ENCODE peak calls at places on chromosomes 3 and 15, in four cellular contexts. I, M, G and H are unnamed samples.

GRCh38 chr3:177589921-177590336 is 392.6 kb upstream of the TBL1XR1 start:
- DNase-seq in G (no peak), M (no peak), I (peak; percentile 93), H (no peak)

GRCh38 chr15:78065284-78065872 is 12.1 kb downstream of the TBC1D2B start:
- DNase-seq in M (no peak), G (no peak), I (peak; percentile 99), H (peak; percentile 65)

GRCh38 chr15:28110416-28110975 is 11.4 kb upstream of the OCA2 start:
- DNase-seq in M (peak; percentile 21), G (peak; percentile 33), I (no peak), H (no peak)

GRCh38 chr3:131315162-131315561 is 66.4 kb upstream of the NUDT16 start:
- DNase-seq in I (no peak), M (no peak), G (no peak), H (no peak)

GRCh38 chr3:120773932-120774331 is 31.4 kb downstream of the GTF2E1 start:
- DNase-seq in M (no peak), G (no peak), I (peak; percentile 75), H (no peak)

GRCh38 chr15:45328663-45329062 is 49.7 kb downstream of the GATM start:
- DNase-seq in G (no peak), I (no peak), M (no peak), H (peak; percentile 70)

GRCh38 chr3:129794319-129795201 is 99.0 kb downstream of the TMCC1 start:
- DNase-seq in G (peak; percentile 63), I (no peak), M (peak; percentile 92), H (peak; percentile 94)

GRCh38 chr15:88913017-88913849 is at the start of gene MFGE8:
- DNase-seq in G (peak; percentile 96), I (peak; percentile 72), M (peak; percentile 92), H (peak; percentile 90)

GRCh38 chr15:78396976-78397375 is 41.0 kb upstream of the IREB2 start:
- DNase-seq in I (peak; percentile 10), M (peak; percentile 64), G (peak; percentile 71), H (peak; percentile 50)

GRCh38 chr3:120350431-120350941 is 1.3 kb upstream of the LRRC58 start:
- DNase-seq in G (no peak), M (no peak), I (peak; percentile 84), H (peak; percentile 12)

GRCh38 chr3:120796944-120797343 is 54.4 kb downstream of the GTF2E1 start:
- DNase-seq in G (no peak), M (no peak), I (no peak), H (no peak)

GRCh38 chr15:101167791-101168462 is 83.9 kb downstream of the CHSY1 start:
- DNase-seq in I (peak; percentile 97), G (no peak), M (no peak), H (peak; percentile 87)

GRCh38 chr3:138034918-138035317 is 25.0 kb downstream of the CLDN18 start:
- DNase-seq in M (no peak), G (no peak), I (no peak), H (no peak)

GRCh38 chr3:97958396-97958795 is 13.8 kb downstream of the RIOX2 start:
- DNase-seq in M (no peak), I (peak; percentile 52), G (no peak), H (no peak)

GRCh38 chr15:70494861-70495571 is 268.3 kb downstream of the UACA start:
- DNase-seq in M (no peak), G (no peak), I (peak; percentile 96), H (peak; percentile 66)

GRCh38 chr3:134754768-134755559 is 40.1 kb upstream of the EPHB1 start:
- DNase-seq in G (peak; percentile 81), I (peak; percentile 30), M (peak; percentile 77), H (peak; percentile 81)

GRCh38 chr3:187150599-187150998 is 11.3 kb upstream of the RPL39L start:
- DNase-seq in G (peak; percentile 77), I (no peak), M (peak; percentile 59), H (peak; percentile 57)

GRCh38 chr3:103918336-103918735 is 1448.4 kb upstream of the ALCAM start:
- DNase-seq in G (no peak), I (no peak), M (no peak), H (no peak)

GRCh38 chr3:74409066-74409465 is 205.4 kb downstream of the CNTN3 start:
- DNase-seq in G (no peak), I (no peak), M (no peak), H (no peak)

DNA sequence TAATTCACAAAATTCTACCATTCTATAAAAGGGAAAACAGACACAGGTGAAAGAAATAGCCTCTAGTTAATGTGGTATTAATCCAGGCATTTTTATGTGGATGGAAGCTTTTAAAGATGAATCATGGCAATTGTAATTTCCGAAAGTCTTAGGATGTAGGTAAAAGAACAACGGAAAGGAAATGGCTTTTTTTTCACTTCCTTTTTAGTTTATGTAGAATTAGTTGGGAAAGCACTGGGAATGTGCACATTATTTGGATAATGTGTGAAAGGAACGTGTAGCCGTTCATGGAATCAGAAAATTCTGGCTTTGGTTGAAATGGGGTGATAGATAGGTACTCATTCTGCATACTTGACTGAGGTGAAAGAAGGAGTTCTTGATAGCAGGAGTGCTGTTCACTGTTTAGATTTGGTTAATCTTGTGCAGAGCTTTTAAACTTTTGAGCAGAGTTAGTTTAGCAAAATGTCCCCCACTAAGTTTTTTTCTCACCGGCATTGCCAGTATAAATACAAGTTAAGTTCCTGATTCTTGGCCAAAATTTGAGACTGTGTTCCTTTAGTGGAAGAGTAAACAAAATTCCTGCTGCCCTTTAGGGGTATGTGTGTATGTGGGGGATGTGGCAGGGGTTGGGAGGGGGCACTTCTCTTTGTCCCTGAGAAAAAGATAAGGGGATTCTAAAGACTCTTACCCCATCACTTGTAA is 20.2 kb upstream of the UTS2B start:
- DNase-seq in G (no peak), I (peak; percentile 36), M (no peak), H (no peak)
- H3K56ac ChIP-seq in G (no peak overlapping the region), I (no peak overlapping the region), M (no peak overlapping the region), H (no peak overlapping the region)

DNA sequence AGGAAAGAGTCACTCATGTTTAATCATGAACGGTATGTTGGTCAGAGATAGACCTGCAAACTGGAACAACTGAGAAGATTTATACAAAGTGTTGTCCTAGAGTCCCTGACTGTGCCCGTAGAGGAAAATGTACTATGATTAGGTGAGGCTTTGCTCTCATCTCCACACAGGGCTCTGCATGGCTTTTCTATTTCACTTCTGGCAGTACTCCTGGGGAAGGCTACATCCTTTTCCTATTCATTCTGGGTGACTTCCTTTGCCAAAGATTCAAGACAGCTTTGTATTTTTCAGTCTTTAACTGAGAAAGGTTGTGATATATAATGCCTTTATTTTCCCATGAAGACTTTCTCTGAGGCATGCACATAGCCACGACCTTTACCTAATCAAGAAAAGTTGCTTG is 414.7 kb downstream of the ZBTB20 start:
- DNase-seq in I (no peak), M (no peak), G (no peak), H (no peak)
- H3K56ac ChIP-seq in I (no peak overlapping the region), M (no peak overlapping the region), G (no peak overlapping the region), H (no peak overlapping the region)

DNA sequence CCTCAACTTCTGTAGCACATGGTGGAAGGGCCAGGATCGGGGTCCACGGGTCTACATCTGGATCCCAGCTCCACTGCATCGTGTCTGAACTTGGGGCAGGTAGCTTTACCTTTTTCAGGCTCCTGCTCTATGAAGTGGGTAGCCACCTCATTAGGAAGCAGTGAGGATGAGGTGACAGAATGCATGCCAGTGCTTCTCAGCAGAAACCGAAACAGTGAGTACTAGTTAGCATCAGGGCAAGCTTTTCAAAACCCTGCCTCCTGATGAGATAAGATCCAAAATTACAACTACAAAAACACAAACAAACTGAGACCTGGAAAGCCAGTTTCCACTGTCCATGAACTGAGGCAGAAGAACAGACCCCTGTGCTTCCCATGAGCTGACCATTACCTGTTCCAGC is 77.4 kb downstream of the ANXA2 start:
- DNase-seq in I (no peak), G (no peak), M (no peak), H (no peak)
- H3K56ac ChIP-seq in I (no peak overlapping the region), G (no peak overlapping the region), M (no peak overlapping the region), H (no peak overlapping the region)

GRCh38 chr3:22326305-22326704 is 575.3 kb upstream of the ZNF385D start:
- DNase-seq in M (no peak), I (no peak), G (no peak), H (peak; percentile 63)
- H3K56ac ChIP-seq in M (no peak overlapping the region), I (no peak overlapping the region), G (no peak overlapping the region), H (no peak overlapping the region)

GRCh38 chr15:67947254-67948039 is 106.7 kb upstream of the PIAS1 start:
- DNase-seq in M (no peak), I (no peak), G (no peak), H (no peak)
- H3K56ac ChIP-seq in M (no peak overlapping the region), I (no peak overlapping the region), G (no peak overlapping the region), H (no peak overlapping the region)

GRCh38 chr3:43378066-43378935 is 92.0 kb downstream of the SNRK start:
- DNase-seq in G (no peak), I (peak; percentile 38), M (peak; percentile 67), H (peak; percentile 71)

GRCh38 chr3:43373588-43373935 is 87.2 kb downstream of the SNRK start:
- DNase-seq in I (peak; percentile 42), M (no peak), G (no peak), H (no peak)

GRCh38 chr3:43379343-43379742 is 93.0 kb downstream of the SNRK start:
- DNase-seq in G (no peak), M (no peak), I (peak; percentile 82), H (no peak)
- H3K56ac ChIP-seq in G (no peak overlapping the region), M (no peak overlapping the region), I (no peak overlapping the region), H (no peak overlapping the region)

GRCh38 chr3:113753376-113753985 is 6.6 kb downstream of the ATP6V1A start:
- DNase-seq in M (no peak), I (no peak), G (no peak), H (peak; percentile 74)
- H3K56ac ChIP-seq in M (no peak overlapping the region), I (no peak overlapping the region), G (no peak overlapping the region), H (no peak overlapping the region)

GRCh38 chr15:81398456-81398855 is 24.4 kb upstream of the TMC3 start:
- DNase-seq in I (no peak), G (no peak), M (no peak), H (no peak)
- H3K56ac ChIP-seq in I (no peak overlapping the region), G (no peak overlapping the region), M (no peak overlapping the region), H (no peak overlapping the region)